ENCODE peak calls at places on chromosomes 4 and X, in five cellular contexts. I is AG09309; M is activated CD8-positive, alpha-beta T cell treated with anti-CD3 and anti-CD28 coated beads for 36 hours; J is bronchial epithelial cell; Q is lower leg skin. W is an unnamed sample.

GRCh38 chrX:65926095-65927019 is 113.5 kb downstream of the VSIG4 start:
- DNase-seq in I (no peak), M (peak; percentile 80), J (no peak), Q (no peak), W (no peak)

GRCh38 chr4:98604723-98605122 is 53.7 kb downstream of the TSPAN5 start:
- DNase-seq in I (no peak), M (no peak), J (no peak), Q (no peak), W (no peak)

GRCh38 chr4:139866270-139866962 is 200.8 kb downstream of the MGST2 start:
- DNase-seq in I (no peak), M (no peak), J (no peak), Q (no peak), W (peak; percentile 57)

GRCh38 chrX:76253432-76253831 is 80.6 kb downstream of the PBDC1 start:
- DNase-seq in I (no peak), M (peak; percentile 54), J (peak; percentile 34), Q (no peak), W (no peak)

GRCh38 chrX:46029777-46030176 is 515.4 kb downstream of the ZNF674 start:
- DNase-seq in I (no peak), M (no peak), J (peak; percentile 56), Q (no peak), W (no peak)

GRCh38 chrX:56343231-56343630 is 111.1 kb downstream of the KLF8 start:
- DNase-seq in I (no peak), M (no peak), J (no peak), Q (no peak), W (no peak)

GRCh38 chr4:142600952-142601351 is 245.1 kb downstream of the INPP4B start:
- DNase-seq in I (no peak), M (no peak), J (peak; percentile 30), Q (no peak), W (no peak)

GRCh38 chr4:109560687-109561452 is 824 bp downstream of the MCUB start:
- DNase-seq in I (peak; percentile 39), M (peak; percentile 71), J (peak; percentile 72), Q (peak; percentile 89), W (no peak)

GRCh38 chrX:85114776-85115175 is 111.1 kb downstream of the APOOL start:
- DNase-seq in I (no peak), M (no peak), J (no peak), Q (no peak), W (no peak)

GRCh38 chrX:21831496-21831895 is 7.9 kb upstream of the MBTPS2 start:
- DNase-seq in I (no peak), M (no peak), J (no peak), Q (no peak), W (no peak)

GRCh38 chr4:30385650-30386049 is 334.5 kb upstream of the PCDH7 start:
- DNase-seq in I (no peak), M (no peak), J (peak; percentile 14), Q (no peak), W (no peak)

GRCh38 chr4:173121044-173121685 is 47.4 kb upstream of the GALNT7 start:
- DNase-seq in I (peak; percentile 11), M (no peak), J (peak; percentile 62), Q (no peak), W (no peak)

GRCh38 chr4:112766422-112766821 is 129.5 kb downstream of the LARP7 start:
- DNase-seq in I (peak; percentile 1), M (peak; percentile 48), J (peak; percentile 23), Q (no peak), W (no peak)

GRCh38 chrX:140709421-140709846 is at the start of gene LINC00632:
- DNase-seq in I (no peak), M (no peak), J (no peak), Q (no peak), W (no peak)

GRCh38 chrX:107168712-107169111 is 37.5 kb downstream of the NUP62CL start:
- DNase-seq in I (no peak), M (no peak), J (no peak), Q (no peak), W (no peak)

GRCh38 chr4:166896254-166896653 is 338.0 kb downstream of the SPOCK3 start:
- DNase-seq in I (no peak), M (no peak), J (no peak), Q (no peak), W (no peak)

GRCh38 chrX:56366901-56367300 is 134.7 kb downstream of the KLF8 start:
- DNase-seq in I (no peak), M (no peak), J (no peak), Q (no peak), W (no peak)

GRCh38 chr4:111400736-111401135 is 744.5 kb upstream of the FAM241A start:
- DNase-seq in I (peak; percentile 37), M (no peak), J (peak; percentile 7), Q (no peak), W (no peak)

GRCh38 chr4:152458801-152459302 is 77.0 kb downstream of the FBXW7 start:
- DNase-seq in I (no peak), M (peak; percentile 11), J (no peak), Q (no peak), W (no peak)

GRCh38 chr4:89172865-89173264 is 61.5 kb downstream of the TIGD2 start:
- DNase-seq in I (no peak), M (no peak), J (no peak), Q (no peak), W (no peak)

GRCh38 chr4:89171176-89171575 is 59.8 kb downstream of the TIGD2 start:
- DNase-seq in I (no peak), M (no peak), J (no peak), Q (no peak), W (no peak)

GRCh38 chr4:89175611-89176010 is 64.3 kb downstream of the TIGD2 start:
- DNase-seq in I (no peak), M (no peak), J (no peak), Q (no peak), W (no peak)

GRCh38 chr4:89174784-89175183 is 63.5 kb downstream of the TIGD2 start:
- DNase-seq in I (no peak), M (no peak), J (no peak), Q (no peak), W (no peak)

GRCh38 chr4:89173336-89174090 is 62.2 kb downstream of the TIGD2 start:
- DNase-seq in I (no peak), M (no peak), J (no peak), Q (no peak), W (no peak)
- TF ChIP-seq CTCF in I (no peak), M (no peak), J (no peak), Q (no peak), W (no peak)

GRCh38 chr4:15882675-15883086 is 55.9 kb downstream of the FGFBP1 start:
- DNase-seq in I (peak; percentile 52), M (peak; percentile 59), J (peak; percentile 86), Q (no peak), W (peak; percentile 48)

GRCh38 chr4:15874671-15875070 is 63.9 kb downstream of the FGFBP1 start:
- DNase-seq in I (no peak), M (no peak), J (no peak), Q (no peak), W (no peak)

GRCh38 chr4:15873117-15873516 is 65.4 kb downstream of the FGFBP1 start:
- DNase-seq in I (no peak), M (no peak), J (no peak), Q (no peak), W (no peak)

GRCh38 chr4:15875663-15876460 is 62.7 kb downstream of the FGFBP1 start:
- DNase-seq in I (no peak), M (no peak), J (peak; percentile 84), Q (no peak), W (no peak)

DNA sequence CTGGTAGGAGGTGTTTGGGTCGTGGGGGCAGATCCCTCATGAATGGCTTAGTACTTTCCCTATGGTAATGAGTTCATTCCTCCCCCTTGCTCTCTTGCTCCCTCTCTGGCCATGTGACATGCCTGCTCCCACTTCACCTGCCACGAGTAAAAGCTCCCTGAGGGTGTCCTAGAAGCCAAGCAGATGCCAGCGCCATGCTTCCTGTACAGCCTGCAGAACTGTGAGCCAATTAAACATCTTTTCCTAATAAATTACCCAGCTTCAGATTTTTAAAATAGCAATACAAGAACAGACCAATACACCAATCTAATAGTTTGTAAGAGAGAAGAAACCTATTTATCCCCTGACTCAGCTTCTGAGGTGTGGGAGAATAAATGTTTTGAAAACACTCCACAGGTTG is 60.5 kb downstream of the FGFBP1 start:
- DNase-seq in I (no peak), M (peak; percentile 10), J (no peak), Q (no peak), W (no peak)
- TF ChIP-seq CTCF in I (no peak), M (no peak), J (no peak), Q (no peak), W (no peak)

GRCh38 chrX:48815266-48815665 is 11.0 kb upstream of the ERAS start:
- DNase-seq in I (no peak), M (no peak), J (no peak), Q (no peak), W (no peak)
- TF ChIP-seq CTCF in I (no peak), M (no peak), J (no peak), Q (no peak), W (no peak)

GRCh38 chr4:81723044-81723884 is 251.6 kb upstream of the RASGEF1B start:
- DNase-seq in I (no peak), M (no peak), J (no peak), Q (no peak), W (no peak)

GRCh38 chr4:81722229-81722900 is 250.7 kb upstream of the RASGEF1B start:
- DNase-seq in I (no peak), M (no peak), J (no peak), Q (no peak), W (no peak)

GRCh38 chr4:81723927-81724587 is 252.3 kb upstream of the RASGEF1B start:
- DNase-seq in I (no peak), M (peak; percentile 13), J (peak; percentile 21), Q (no peak), W (no peak)

GRCh38 chr4:81724925-81725329 is 253.2 kb upstream of the RASGEF1B start:
- DNase-seq in I (no peak), M (peak; percentile 86), J (peak; percentile 39), Q (peak; percentile 94), W (no peak)
- TF ChIP-seq CTCF in I (no peak), M (no peak), J (no peak), Q (no peak), W (no peak)

DNA sequence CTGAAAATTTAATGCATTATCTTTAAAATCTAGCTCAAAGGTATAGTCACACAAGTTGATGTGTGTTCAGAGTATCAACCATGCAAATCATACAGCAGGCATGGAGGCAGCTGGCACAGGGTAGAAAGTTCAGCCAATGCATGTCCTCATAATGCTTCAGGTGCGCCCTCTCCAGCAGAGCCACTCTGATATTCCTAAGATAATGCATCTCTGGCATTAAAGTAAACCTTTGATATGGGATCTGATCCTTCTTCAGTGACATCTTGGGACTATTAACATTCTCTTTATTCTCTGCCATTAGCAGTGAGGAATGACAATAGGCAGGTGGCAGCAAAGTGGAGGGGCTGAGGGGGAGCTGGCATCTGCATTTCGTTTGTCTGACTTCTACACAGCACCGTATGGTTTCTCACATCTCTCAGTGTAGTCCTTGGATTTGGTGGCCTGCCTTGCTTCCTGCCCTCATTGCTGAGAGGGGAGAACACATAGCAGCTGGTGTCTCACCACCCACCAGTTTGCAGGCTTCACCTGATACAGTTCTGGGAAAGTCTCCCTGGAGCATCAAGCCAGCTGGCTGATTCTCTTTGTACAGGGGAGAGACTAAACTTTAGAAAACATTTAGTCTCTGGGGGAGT is 168.7 kb upstream of the TBC1D9 start:
- DNase-seq in I (no peak), M (no peak), J (no peak), Q (no peak), W (no peak)
- TF ChIP-seq CTCF in I (no peak), M (no peak), J (no peak), Q (no peak), W (no peak)

GRCh38 chr4:138555584-138555983 is 313.4 kb upstream of the SLC7A11 start:
- DNase-seq in I (no peak), M (no peak), J (peak; percentile 26), Q (no peak), W (no peak)
- TF ChIP-seq CTCF in I (peak; percentile 23), M (no peak), J (peak; percentile 23), Q (no peak), W (no peak)